ENCODE peak calls at places on chromosomes 6 and 20, in seven cellular contexts. D is PC-3, P is IMR-90, I is mesenchymal stem cell, Q is H9, C is astrocyte, L is kidney. W is an unnamed sample.
A peak's percentile ranks its signal among the peaks of the same experiment; 100 is the strongest.

GRCh38 chr6:24858154-24858801 is 59.6 kb upstream of the ARMH2 start:
- DNase-seq in D (peak; percentile 90), I (peak; percentile 8), Q (no peak), P (no peak), L (no peak), C (no peak), W (no peak)

GRCh38 chr6:81049425-81050042 is 702.9 kb downstream of the TENT5A start:
- DNase-seq in L (no peak), Q (no peak), D (no peak), I (peak; percentile 20), C (peak; percentile 50), P (peak; percentile 8), W (no peak)

GRCh38 chr20:20568604-20569205 is 143.7 kb downstream of the RALGAPA2 start:
- DNase-seq in P (peak; percentile 58), D (peak; percentile 66), C (peak; percentile 16), L (no peak), I (peak; percentile 47), Q (no peak), W (no peak)

GRCh38 chr6:28977351-28978136 is 27.6 kb downstream of the ZNF311 start:
- DNase-seq in D (peak; percentile 85), L (no peak), P (peak; percentile 50), Q (peak; percentile 53), I (peak; percentile 31), C (peak; percentile 42), W (no peak)

GRCh38 chr6:47335456-47335855 is 25.8 kb upstream of the TNFRSF21 start:
- DNase-seq in C (no peak), L (no peak), Q (no peak), P (no peak), I (no peak), D (no peak), W (no peak)

GRCh38 chr6:7166410-7167293 is 58.9 kb downstream of the RREB1 start:
- DNase-seq in Q (no peak), P (peak; percentile 87), I (peak; percentile 85), L (no peak), C (peak; percentile 82), D (no peak), W (peak; percentile 66)

GRCh38 chr20:59807909-59808728 is 125.3 kb downstream of the SYCP2 start:
- DNase-seq in C (no peak), Q (peak; percentile 12), P (no peak), I (no peak), D (no peak), L (peak; percentile 35), W (peak; percentile 7)

GRCh38 chr6:87945966-87946365 is 101.7 kb upstream of the SPACA1 start:
- DNase-seq in C (no peak), D (no peak), L (no peak), P (no peak), I (no peak), Q (no peak), W (no peak)

GRCh38 chr6:29584821-29585220 is at the start of gene OR2H2:
- DNase-seq in C (no peak), Q (no peak), L (no peak), I (no peak), P (no peak), D (no peak), W (no peak)

GRCh38 chr6:161344640-161345039 is 70.8 kb upstream of the AGPAT4 start:
- DNase-seq in P (no peak), I (no peak), L (no peak), D (no peak), C (no peak), Q (no peak), W (no peak)

GRCh38 chr6:68108243-68108835 is 526.7 kb upstream of the ADGRB3 start:
- DNase-seq in C (peak; percentile 44), P (peak; percentile 3), Q (no peak), I (peak; percentile 65), D (peak; percentile 40), L (no peak), W (no peak)

GRCh38 chr6:3379482-3380060 is 77.3 kb downstream of the SLC22A23 start:
- DNase-seq in D (peak; percentile 80), Q (no peak), P (peak; percentile 32), I (no peak), C (peak; percentile 32), L (no peak), W (no peak)

GRCh38 chr20:54062812-54063280 is 7.5 kb downstream of the BCAS1 start:
- DNase-seq in D (peak; percentile 79), C (no peak), I (peak; percentile 45), P (peak; percentile 31), L (no peak), Q (no peak), W (no peak)

GRCh38 chr20:2840138-2840966 is at the start of the genes PCED1A and VPS16:
- DNase-seq in L (peak; percentile 97), C (peak; percentile 75), Q (peak; percentile 90), I (peak; percentile 88), D (peak; percentile 86), P (peak; percentile 85), W (peak; percentile 86)

GRCh38 chr20:43198607-43199006 is 8.9 kb upstream of the PTPRT start:
- DNase-seq in D (no peak), C (no peak), P (no peak), L (no peak), I (no peak), Q (peak; percentile 58), W (no peak)

GRCh38 chr6:41040101-41040910 is 1.3 kb upstream of the UNC5CL start:
- DNase-seq in I (peak; percentile 27), L (peak; percentile 90), Q (no peak), C (peak; percentile 7), D (peak; percentile 74), P (no peak), W (peak; percentile 77)

GRCh38 chr6:14542670-14543366 is 425.2 kb downstream of the CD83 start:
- DNase-seq in Q (no peak), I (peak; percentile 62), D (peak; percentile 64), C (peak; percentile 91), L (no peak), P (peak; percentile 96), W (no peak)

GRCh38 chr6:95978230-95978629 is 37.5 kb upstream of the FUT9 start:
- DNase-seq in C (no peak), L (no peak), D (peak; percentile 80), I (no peak), P (no peak), Q (no peak), W (no peak)

GRCh38 chr6:149234051-149234962 is 83.2 kb upstream of the TAB2 start:
- DNase-seq in Q (no peak), D (peak; percentile 52), L (no peak), C (peak; percentile 79), I (peak; percentile 54), P (peak; percentile 52), W (no peak)

GRCh38 chr6:73854998-73855718 is 159.2 kb downstream of the CD109 start:
- DNase-seq in D (peak; percentile 76), L (no peak), C (peak; percentile 38), Q (no peak), P (peak; percentile 73), I (peak; percentile 68), W (peak; percentile 23)

GRCh38 chr20:62771396-62772102 is 24.7 kb upstream of the MRGBP start:
- DNase-seq in Q (no peak), D (no peak), P (no peak), C (no peak), I (no peak), L (peak; percentile 57), W (no peak)

GRCh38 chr20:1437222-1437904 is 29.3 kb downstream of the NSFL1C start:
- DNase-seq in I (peak; percentile 85), C (peak; percentile 53), D (peak; percentile 86), L (peak; percentile 88), Q (peak; percentile 79), P (peak; percentile 82), W (peak; percentile 74)

GRCh38 chr20:64084209-64085152 is at the start of gene LKAAEAR1:
- DNase-seq in P (no peak), D (no peak), C (no peak), Q (peak; percentile 63), L (no peak), I (no peak), W (no peak)
- H3K9ac ChIP-seq in P (no peak within 1 kb of the TSS), D (peak within 1 kb of the TSS; percentile 51), C (no peak within 1 kb of the TSS), Q (no peak within 1 kb of the TSS), L (no peak within 1 kb of the TSS), I (no peak within 1 kb of the TSS), W (peak within 1 kb of the TSS; percentile 35)

GRCh38 chr6:168043193-168043847 is 35.7 kb downstream of the FRMD1 start:
- DNase-seq in D (no peak), P (no peak), Q (no peak), L (no peak), C (no peak), I (no peak), W (no peak)
- H3K9ac ChIP-seq in D (no peak overlapping the region), P (no peak overlapping the region), Q (no peak overlapping the region), L (no peak overlapping the region), C (no peak overlapping the region), I (no peak overlapping the region), W (no peak overlapping the region)

GRCh38 chr20:56360899-56361199 is 2.1 kb downstream of the FAM210B start:
- DNase-seq in I (no peak), C (no peak), P (no peak), Q (no peak), L (no peak), D (no peak), W (no peak)

GRCh38 chr20:56358600-56359211 is at the start of gene FAM210B:
- DNase-seq in Q (peak; percentile 93), I (peak; percentile 86), L (peak; percentile 95), C (peak; percentile 74), P (peak; percentile 87), D (peak; percentile 99), W (peak; percentile 84)

GRCh38 chr20:56359212-56360132 is 698 bp downstream of the FAM210B start:
- DNase-seq in Q (peak; percentile 39), D (peak; percentile 78), L (peak; percentile 79), P (peak; percentile 73), I (peak; percentile 82), C (peak; percentile 73), W (peak; percentile 40)

GRCh38 chr20:56361888-56362287 is 3.1 kb downstream of the FAM210B start:
- DNase-seq in D (no peak), I (no peak), L (no peak), P (no peak), C (no peak), Q (no peak), W (no peak)

GRCh38 chr20:56360133-56360898 is 1.5 kb downstream of the FAM210B start:
- DNase-seq in I (no peak), D (peak; percentile 30), L (no peak), P (no peak), Q (no peak), C (no peak), W (no peak)
- H3K9ac ChIP-seq in I (peak overlapping the region; percentile 94), D (peak overlapping the region; percentile 74), L (no peak overlapping the region), P (peak overlapping the region; percentile 91), Q (no peak overlapping the region), C (peak overlapping the region; percentile 90), W (no peak overlapping the region)

DNA sequence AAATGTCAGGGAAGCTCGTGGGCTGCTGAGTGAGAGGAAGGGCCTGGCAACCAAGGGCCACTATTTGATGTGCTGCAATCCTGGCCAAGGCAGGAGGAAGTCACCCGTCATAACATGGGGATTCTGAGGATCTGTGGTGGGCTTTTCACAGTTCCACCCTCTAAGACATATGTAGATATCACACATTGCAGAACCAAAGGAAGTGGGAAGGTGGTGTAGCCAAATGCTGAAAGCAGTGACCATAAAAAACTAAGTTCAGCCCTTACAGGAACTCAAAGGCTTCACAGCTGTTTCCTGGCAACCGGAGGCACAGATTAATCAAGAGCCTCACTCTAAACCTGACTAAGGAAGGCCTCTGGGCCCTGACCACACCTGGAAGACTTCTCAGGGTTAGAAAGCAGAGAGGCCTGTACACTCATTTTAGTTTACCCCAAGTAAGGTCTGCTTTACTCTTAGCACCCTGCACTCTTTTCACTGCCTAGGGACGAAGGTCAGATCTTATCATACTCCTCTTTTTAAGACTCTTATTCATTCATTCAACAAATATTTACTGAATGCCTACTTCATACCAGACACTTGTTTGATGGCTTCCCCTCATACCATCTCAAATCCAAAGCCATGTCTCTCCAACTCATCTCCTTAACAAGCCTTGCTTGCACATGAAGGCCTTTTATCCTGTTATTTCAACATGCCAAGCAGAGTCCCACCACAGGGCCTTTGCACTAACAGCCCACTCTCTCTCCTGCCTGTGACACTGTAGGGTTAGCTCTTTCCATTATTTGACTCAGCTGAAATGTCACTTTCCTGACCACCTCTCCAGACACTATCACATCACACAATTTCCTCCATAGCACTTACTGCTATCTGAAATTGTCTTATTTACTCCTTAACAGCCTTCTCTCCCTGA is 2.6 kb downstream of the UBE2V1 start:
- DNase-seq in D (peak; percentile 91), Q (no peak), L (no peak), P (no peak), C (peak; percentile 74), I (peak; percentile 50), W (peak; percentile 58)
- H3K9ac ChIP-seq in D (peak overlapping the region; percentile 91), Q (no peak overlapping the region), L (no peak overlapping the region), P (no peak overlapping the region), C (peak overlapping the region; percentile 98), I (peak overlapping the region; percentile 97), W (peak overlapping the region; percentile 76)